ENCODE peak calls at places on chromosomes 5 and 9, in six cellular contexts. G is GM20000, T is pancreas, L is B cell, U is mammary epithelial cell, P is choroid plexus epithelial cell. Y is an unnamed sample.

GRCh38 chr9:42388146-42388690 is 204.8 kb downstream of the SPATA31A6 start:
- DNase-seq in T (no peak), P (peak), G (peak), L (no peak), U (no peak), Y (no peak)

GRCh38 chr9:21789541-21790037 is 12.8 kb upstream of the MTAP start:
- DNase-seq in T (no peak), L (peak), P (peak), U (peak), G (peak), Y (peak)

GRCh38 chr5:117107859-117108258 is 533.2 kb upstream of the SEMA6A start:
- DNase-seq in L (no peak), T (no peak), G (no peak), P (no peak), U (no peak), Y (no peak)

GRCh38 chr5:116754556-116754955 is 179.9 kb upstream of the SEMA6A start:
- DNase-seq in T (no peak), U (peak), P (no peak), L (no peak), G (no peak), Y (no peak)

GRCh38 chr9:86765736-86766410 is 181.4 kb downstream of the GAS1 start:
- DNase-seq in T (no peak), L (no peak), P (no peak), U (no peak), G (no peak), Y (no peak)

GRCh38 chr9:77161966-77162365 is 15.4 kb upstream of the VPS13A start:
- DNase-seq in P (peak), G (no peak), U (no peak), L (no peak), T (no peak), Y (no peak)

GRCh38 chr5:80031109-80031508 is 4.0 kb upstream of the THBS4 start:
- DNase-seq in G (no peak), P (no peak), U (no peak), L (no peak), T (no peak), Y (no peak)

GRCh38 chr9:28166179-28166578 is 592.9 kb upstream of the C9orf72 start:
- DNase-seq in T (no peak), L (no peak), U (peak), P (peak), G (no peak), Y (no peak)

GRCh38 chr9:121852241-121852640 is 200.8 kb downstream of the DAB2IP start:
- DNase-seq in G (no peak), L (no peak), P (no peak), U (no peak), T (no peak), Y (no peak)

GRCh38 chr9:71929223-71929622 is 17.8 kb downstream of the C9orf85 start:
- DNase-seq in G (no peak), L (no peak), P (peak), T (no peak), U (peak), Y (no peak)

GRCh38 chr5:29412979-29413378 is 1780.5 kb upstream of the CDH6 start:
- DNase-seq in U (no peak), P (no peak), G (no peak), T (no peak), L (no peak), Y (no peak)

GRCh38 chr9:72951520-72952393 is 1.1 kb downstream of the ALDH1A1 start:
- DNase-seq in G (no peak), U (no peak), P (no peak), T (no peak), L (peak), Y (no peak)

GRCh38 chr5:145539201-145539600 is 295.9 kb downstream of the PRELID2 start:
- DNase-seq in G (no peak), U (no peak), L (no peak), T (no peak), P (no peak), Y (no peak)

GRCh38 chr9:113742878-113743277 is 133.2 kb upstream of the ZNF618 start:
- DNase-seq in U (no peak), P (no peak), T (no peak), G (no peak), L (no peak), Y (no peak)

GRCh38 chr9:91755761-91756638 is 194.0 kb downstream of the ROR2 start:
- DNase-seq in L (no peak), U (no peak), T (no peak), P (no peak), G (no peak), Y (no peak)

GRCh38 chr5:36252722-36253340 is 11.1 kb upstream of the NADK2 start:
- DNase-seq in P (peak), G (no peak), L (no peak), U (no peak), T (no peak), Y (no peak)

GRCh38 chr5:26569241-26569928 is 469.0 kb downstream of the CDH9 start:
- DNase-seq in U (no peak), G (no peak), P (no peak), T (peak), L (no peak), Y (no peak)

GRCh38 chr5:153543959-153544470 is 53.5 kb downstream of the GRIA1 start:
- DNase-seq in T (no peak), L (no peak), G (no peak), U (no peak), P (no peak), Y (no peak)

GRCh38 chr9:5864446-5864845 is 26.2 kb upstream of the MLANA start:
- DNase-seq in L (no peak), T (no peak), U (no peak), G (no peak), P (no peak), Y (no peak)

GRCh38 chr5:53319306-53319705 is 161.1 kb upstream of the FST start:
- DNase-seq in L (no peak), P (no peak), T (no peak), G (no peak), U (peak), Y (no peak)

GRCh38 chr9:106707291-106707690 is 155.7 kb upstream of the ZNF462 start:
- DNase-seq in L (no peak), U (no peak), G (no peak), P (peak), T (no peak), Y (no peak)

GRCh38 chr5:68344447-68345111 is 129.0 kb downstream of the PIK3R1 start:
- DNase-seq in U (peak), G (peak), T (no peak), L (no peak), P (peak), Y (no peak)

GRCh38 chr5:68331202-68332108 is 115.9 kb downstream of the PIK3R1 start:
- DNase-seq in T (no peak), U (peak), P (peak), L (peak), G (peak), Y (no peak)

GRCh38 chr9:116497081-116497480 is 190.0 kb upstream of the TRIM32 start:
- DNase-seq in U (no peak), T (no peak), L (no peak), P (no peak), G (no peak), Y (no peak)

GRCh38 chr5:115551415-115551814 is 6.8 kb upstream of the FEM1C start:
- DNase-seq in U (peak), P (peak), L (no peak), T (no peak), G (peak), Y (no peak)

DNA sequence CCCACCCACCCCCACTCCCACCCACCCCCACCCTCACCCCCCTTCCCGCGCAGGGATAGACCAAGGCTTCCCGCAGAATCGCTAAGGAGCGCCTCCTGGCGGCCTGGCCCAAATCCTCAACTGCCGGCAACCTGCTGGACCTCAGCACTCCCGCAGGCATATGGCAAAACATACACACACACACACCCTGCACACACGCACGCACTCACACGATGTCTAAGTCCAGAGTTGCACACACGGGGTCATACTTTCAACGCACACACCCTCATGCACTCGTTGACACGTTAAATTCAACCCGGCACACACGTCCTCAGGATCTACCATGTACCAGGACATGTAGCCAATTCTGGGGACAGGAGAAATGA is 1.7 kb downstream of the CPLX2 start:
- DNase-seq in G (peak), U (no peak), P (peak), T (no peak), L (no peak), Y (peak)
- TF ChIP-seq CTCF in G (peak), U (peak), P (peak), T (no peak), L (no peak), Y (peak)

DNA sequence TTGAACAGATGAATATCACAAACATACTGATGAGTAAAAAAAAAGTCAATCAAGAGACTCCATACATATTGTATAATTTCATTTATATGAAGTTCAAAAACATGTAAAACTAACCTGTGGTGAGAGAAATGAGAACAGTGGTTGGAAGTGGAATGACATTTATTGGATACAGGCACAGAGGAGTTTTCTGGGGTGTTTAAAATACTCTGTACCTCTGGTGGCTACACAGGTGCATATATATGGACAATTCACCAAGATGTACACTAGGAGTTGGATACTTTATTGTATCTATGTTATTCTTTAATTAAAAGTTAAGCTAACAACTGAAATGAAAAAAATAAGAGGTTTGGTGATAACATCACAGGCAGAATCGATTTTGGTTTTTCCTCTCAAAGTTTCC is 14.1 kb downstream of the FOXD1 start:
- DNase-seq in U (no peak), T (no peak), G (no peak), P (no peak), L (no peak), Y (no peak)
- TF ChIP-seq CTCF in U (no peak), T (no peak), G (no peak), P (no peak), L (no peak), Y (peak)

DNA sequence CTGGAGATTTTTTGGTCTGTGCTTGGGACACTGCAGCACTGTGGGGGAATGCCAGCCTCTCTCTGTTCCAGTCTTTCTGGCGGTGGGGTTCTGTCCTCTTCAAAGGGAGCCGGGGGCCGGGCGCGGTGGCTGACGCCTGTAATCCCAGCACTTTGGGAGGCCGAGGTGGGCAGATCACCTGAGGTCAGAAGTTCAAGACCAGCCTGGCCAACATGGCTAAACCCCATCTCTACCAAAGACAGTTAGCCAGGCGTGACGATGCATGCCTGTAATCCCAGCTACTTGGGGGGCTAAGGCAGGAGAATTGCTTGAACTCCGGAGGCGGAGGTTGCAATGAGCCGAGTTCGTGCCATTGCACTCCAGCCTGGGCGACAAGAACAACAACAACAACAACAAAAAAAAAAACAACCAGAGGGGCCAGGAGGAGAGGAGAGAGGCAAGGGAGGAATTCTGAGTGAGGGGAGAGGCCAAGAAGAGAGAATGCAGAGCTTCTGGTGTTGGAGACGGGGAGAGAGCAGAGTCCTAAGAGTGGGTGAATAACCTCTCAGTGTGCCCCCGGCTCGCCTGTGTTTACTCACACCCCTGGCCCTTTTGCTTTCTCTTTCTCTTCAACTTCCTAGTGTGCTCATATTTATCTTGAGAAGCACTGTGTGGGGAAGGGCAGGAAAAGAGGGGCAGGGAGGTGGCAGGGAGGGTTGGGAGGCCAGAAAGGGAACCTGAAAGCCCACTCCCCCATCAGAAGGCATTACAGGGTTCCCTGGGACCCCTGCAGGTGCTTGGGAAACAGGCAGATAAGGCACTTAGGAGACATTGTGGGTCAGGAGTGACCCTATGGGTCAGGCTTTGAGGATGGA is 3.2 kb upstream of the SET start:
- DNase-seq in L (peak), U (no peak), G (peak), T (peak), P (no peak), Y (no peak)
- TF ChIP-seq CTCF in L (no peak), U (no peak), G (no peak), T (no peak), P (no peak), Y (no peak)

GRCh38 chr5:109410389-109411174 is 808 bp upstream of the PJA2 start:
- DNase-seq in T (peak), U (peak), P (peak), L (peak), G (peak), Y (peak)
- TF ChIP-seq CTCF in T (no peak), U (no peak), P (no peak), L (no peak), G (no peak), Y (no peak)

GRCh38 chr9:103789686-103790085 is 304.4 kb upstream of the SMC2 start:
- DNase-seq in U (peak), T (no peak), G (peak), P (peak), L (peak), Y (no peak)
- TF ChIP-seq CTCF in U (peak), T (no peak), G (peak), P (peak), L (peak), Y (peak)

GRCh38 chr5:103519550-103519949 is 43.0 kb downstream of the NUDT12 start:
- DNase-seq in L (no peak), P (peak), U (no peak), T (no peak), G (no peak), Y (no peak)
- TF ChIP-seq CTCF in L (no peak), P (peak), U (peak), T (no peak), G (no peak), Y (peak)

DNA sequence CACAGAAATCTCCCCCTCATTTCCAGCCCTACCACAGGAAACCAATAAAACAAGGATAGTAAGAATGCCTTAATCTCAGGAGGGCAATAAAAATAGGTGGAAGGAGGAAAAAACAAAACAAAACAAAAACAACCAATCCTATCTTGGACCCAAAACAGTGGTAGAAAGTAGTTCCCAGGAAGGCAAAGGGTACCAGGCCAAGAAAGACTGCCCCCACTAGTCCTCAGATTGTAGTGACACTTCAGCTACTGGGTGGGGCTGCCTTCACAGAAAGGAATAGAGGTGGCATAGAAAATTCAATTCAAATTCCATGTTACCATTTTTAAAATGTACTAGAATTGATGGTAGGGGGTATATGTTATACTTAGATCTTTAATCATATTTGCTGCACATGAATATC is 59.3 kb downstream of the DPYSL3 start:
- DNase-seq in G (no peak), T (no peak), P (no peak), U (no peak), L (no peak), Y (no peak)
- TF ChIP-seq CTCF in G (no peak), T (no peak), P (no peak), U (no peak), L (no peak), Y (no peak)

GRCh38 chr9:89178162-89179120 is at the start of gene SHC3:
- DNase-seq in P (peak), T (peak), G (peak), L (no peak), U (no peak), Y (peak)

GRCh38 chr9:89177401-89178161 is 1.0 kb downstream of the SHC3 start:
- DNase-seq in P (peak), G (no peak), T (peak), L (no peak), U (no peak), Y (peak)

GRCh38 chr9:89174291-89174690 is 4.3 kb downstream of the SHC3 start:
- DNase-seq in G (no peak), P (no peak), T (no peak), U (no peak), L (no peak), Y (no peak)

GRCh38 chr9:89177021-89177400 is 1.6 kb downstream of the SHC3 start:
- DNase-seq in L (no peak), G (no peak), U (no peak), T (no peak), P (peak), Y (no peak)

DNA sequence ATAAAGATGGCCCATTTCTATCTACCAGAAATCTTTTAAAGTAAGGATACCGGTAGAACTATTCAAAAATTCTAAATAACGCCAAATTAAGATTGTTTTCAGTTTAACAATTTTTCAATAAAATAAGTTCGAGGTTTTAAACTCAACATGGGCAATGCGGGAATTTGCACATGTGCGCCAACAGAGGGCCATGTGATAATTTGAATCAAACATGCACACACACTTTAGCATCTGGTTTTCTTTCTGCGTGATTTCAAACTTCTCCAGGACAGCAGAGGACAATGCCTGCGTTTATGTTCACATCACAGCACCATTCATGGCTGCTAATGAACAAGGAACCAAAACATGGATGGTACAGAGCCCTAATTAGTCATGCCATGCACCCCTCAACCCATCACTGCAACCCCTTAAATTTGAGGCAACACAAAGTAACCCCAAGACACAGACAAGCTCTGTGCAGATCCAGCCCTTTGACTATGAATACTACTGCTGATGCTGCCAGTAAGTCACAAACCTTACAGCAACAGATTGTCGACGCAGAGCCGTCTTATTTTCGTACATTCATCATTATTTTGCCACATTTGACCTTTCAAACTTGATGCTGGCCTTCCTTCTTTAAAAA is 2.8 kb downstream of the SHC3 start:
- DNase-seq in T (no peak), U (no peak), P (no peak), G (no peak), L (no peak), Y (no peak)
- TF ChIP-seq CTCF in T (no peak), U (no peak), P (peak), G (no peak), L (no peak), Y (no peak)

Y was measured in nephron progenitor cell.